ENCODE peak calls at places on chromosomes 13 and 19, in ten cellular contexts. A, W, X, S, Y, T, N, U, L and H are unnamed samples.
A peak's percentile ranks its signal among the peaks of the same experiment; 100 is the strongest.

GRCh38 chr13:99929866-99930265 is 41.7 kb downstream of the ZIC5 start:
- DNase-seq in A (no peak), W (no peak), X (no peak), S (no peak), Y (no peak), T (no peak), N (no peak), U (no peak), L (no peak), H (no peak)

GRCh38 chr13:50594276-50594970 is 249.1 kb downstream of the DLEU7 start:
- DNase-seq in A (no peak), W (peak; percentile 57), X (no peak), S (no peak), Y (peak; percentile 73), T (no peak), N (no peak), U (no peak), L (no peak), H (no peak)

GRCh38 chr13:25743426-25743825 is 308.4 kb downstream of the SHISA2 start:
- DNase-seq in A (no peak), W (no peak), X (no peak), S (no peak), Y (no peak), T (no peak), N (no peak), U (no peak), L (peak; percentile 42), H (no peak)

GRCh38 chr13:48236528-48237353 is 3.7 kb downstream of the ITM2B start:
- DNase-seq in A (no peak), W (no peak), X (no peak), S (no peak), Y (no peak), T (no peak), N (no peak), U (peak; percentile 56), L (peak; percentile 12), H (no peak)

GRCh38 chr13:69769637-69770036 is 338.0 kb upstream of the ATXN8OS start:
- DNase-seq in A (no peak), W (peak; percentile 28), X (no peak), S (no peak), Y (no peak), T (no peak), N (no peak), U (no peak), L (no peak), H (no peak)

GRCh38 chr19:17952041-17952976 is 14.6 kb upstream of the KCNN1 start:
- DNase-seq in A (no peak), W (peak; percentile 50), X (no peak), S (no peak), Y (peak; percentile 68), T (no peak), N (no peak), U (no peak), L (no peak), H (no peak)

GRCh38 chr13:97259787-97260641 is 37.9 kb downstream of the MBNL2 start:
- DNase-seq in A (no peak), W (no peak), X (peak; percentile 90), S (no peak), Y (no peak), T (no peak), N (peak; percentile 40), U (peak; percentile 88), L (peak; percentile 69), H (peak; percentile 56)

GRCh38 chr19:18674616-18675015 is 8.9 kb upstream of the CRTC1 start:
- DNase-seq in A (no peak), W (no peak), X (no peak), S (no peak), Y (no peak), T (no peak), N (no peak), U (no peak), L (peak; percentile 63), H (peak; percentile 78)

GRCh38 chr13:75876371-75877050 is 240.4 kb downstream of the LMO7 start:
- DNase-seq in A (peak; percentile 22), W (peak; percentile 71), X (peak; percentile 39), S (peak; percentile 32), Y (peak; percentile 87), T (peak; percentile 68), N (peak; percentile 33), U (peak; percentile 83), L (peak; percentile 68), H (no peak)